ENCODE peak calls at places on chromosomes 11 and 22, in four cellular contexts. M, P, F and O are unnamed samples.

GRCh38 chr11:82234256-82234655 is 499.4 kb downstream of the FAM181B start:
- DNase-seq in P (no peak), M (no peak), F (no peak), O (no peak)

GRCh38 chr11:60938500-60938899 is 13.5 kb downstream of the SLC15A3 start:
- DNase-seq in M (no peak), P (no peak), F (no peak), O (no peak)

GRCh38 chr22:40209945-40210485 is 32.3 kb downstream of the TNRC6B start:
- DNase-seq in F (no peak), M (no peak), P (no peak), O (no peak)

GRCh38 chr11:125952559-125952958 is 6.7 kb downstream of the VSIG10L2 start:
- DNase-seq in M (no peak), F (no peak), P (no peak), O (no peak)

GRCh38 chr11:78414321-78415051 is 3.1 kb downstream of the GAB2 start:
- DNase-seq in M (no peak), F (peak; percentile 44), P (peak; percentile 65), O (peak; percentile 43)

GRCh38 chr22:38513063-38513462 is 7.0 kb upstream of the DDX17 start:
- DNase-seq in F (no peak), P (peak; percentile 63), M (peak; percentile 42), O (no peak)

GRCh38 chr11:13668957-13669521 is 571 bp downstream of the FAR1 start:
- DNase-seq in M (no peak), F (peak; percentile 44), P (peak; percentile 64), O (peak; percentile 7)

GRCh38 chr11:1565904-1566247 is 6.2 kb downstream of the DUSP8 start:
- DNase-seq in M (no peak), P (no peak), F (no peak), O (no peak)

GRCh38 chr11:75342966-75343870 is 8.2 kb downstream of the ARRB1 start:
- DNase-seq in F (peak; percentile 76), M (peak; percentile 95), P (peak; percentile 64), O (peak; percentile 65)

GRCh38 chr22:20391222-20391621 is 2.7 kb upstream of the ZNF74 start:
- DNase-seq in M (no peak), F (no peak), P (no peak), O (no peak)

GRCh38 chr11:15258433-15259350 is 144.0 kb downstream of the INSC start:
- DNase-seq in M (peak; percentile 62), P (peak; percentile 6), F (peak; percentile 38), O (peak; percentile 34)

DNA sequence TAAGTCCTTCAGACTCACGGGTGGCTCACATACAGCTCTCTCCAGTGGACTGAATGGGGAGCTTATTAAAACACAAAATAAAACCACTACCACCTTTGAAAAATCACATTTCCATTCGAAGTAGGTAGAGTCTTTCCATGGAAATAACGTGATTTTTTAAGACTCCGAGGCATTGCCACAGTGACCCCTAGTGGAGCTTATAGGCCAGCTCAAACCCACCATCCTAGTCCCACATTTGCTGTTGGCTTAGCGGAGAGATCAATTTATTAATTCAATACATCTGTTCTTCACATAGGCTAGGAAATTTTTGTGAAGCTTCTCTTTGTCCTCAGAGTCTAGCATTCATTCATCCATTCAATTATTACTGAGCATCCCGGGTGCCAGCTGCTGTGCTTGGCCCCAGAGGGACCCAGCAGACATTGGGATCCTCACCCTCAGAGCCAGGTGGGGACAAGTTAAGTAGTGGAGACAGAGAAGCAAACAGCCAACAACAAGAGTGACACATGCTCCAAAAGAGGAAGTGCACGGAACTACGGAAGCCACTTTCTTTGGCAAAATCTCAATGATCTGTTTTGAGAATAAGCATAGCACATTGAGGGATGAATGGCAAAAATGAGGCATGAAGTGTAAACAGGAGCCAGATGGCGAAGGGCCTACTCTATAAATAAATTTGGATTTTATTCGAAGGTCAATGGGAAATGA is 10.2 kb upstream of the P4HA3 start:
- DNase-seq in P (peak; percentile 59), M (peak; percentile 12), F (no peak), O (peak; percentile 65)
- TF ChIP-seq MAFK in P (no peak), M (no peak), F (no peak), O (no peak)

DNA sequence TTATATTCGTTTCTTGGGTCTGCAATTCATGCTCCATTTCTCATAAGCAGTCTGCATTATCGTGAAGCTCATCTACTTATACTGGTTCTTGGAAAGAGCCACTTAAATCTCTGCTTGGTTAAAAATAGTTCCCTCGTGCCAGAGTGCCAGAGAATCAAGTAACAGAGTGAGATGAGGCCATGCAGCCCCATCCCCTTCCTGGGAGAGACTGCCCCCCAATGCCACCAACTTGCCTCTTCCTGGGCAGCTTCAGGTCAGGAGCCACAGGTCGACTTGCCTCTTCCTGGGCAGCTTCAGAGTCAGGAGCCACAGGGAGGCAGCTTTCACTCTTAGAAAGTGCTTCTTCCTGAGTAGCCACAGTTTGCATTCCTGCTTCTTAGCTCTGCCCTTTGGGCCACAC is 223.9 kb upstream of the ZBED5 start:
- DNase-seq in P (no peak), F (no peak), M (no peak), O (no peak)
- TF ChIP-seq MAZ in P (no peak), F (no peak), M (no peak), O (no peak)

DNA sequence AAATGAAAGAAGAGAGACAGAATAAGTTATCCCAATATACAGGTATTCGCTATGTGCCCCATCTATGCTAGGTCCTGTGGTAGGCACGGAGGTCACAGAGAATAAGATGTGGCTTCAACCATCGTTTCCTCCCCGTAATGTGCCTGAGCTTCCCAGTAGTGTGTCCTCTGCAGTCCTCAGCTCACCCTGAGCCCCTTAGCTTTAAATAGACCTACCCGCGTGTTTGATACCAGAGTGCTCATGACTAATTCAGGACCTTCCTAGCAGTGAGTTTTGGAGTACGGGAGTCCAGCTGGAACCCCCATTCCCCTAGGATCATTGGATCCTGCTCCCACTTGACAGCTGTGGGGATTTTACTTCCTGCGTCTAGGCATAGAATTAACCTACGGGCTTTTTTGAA is 37.5 kb upstream of the SYN3 start:
- DNase-seq in F (no peak), P (no peak), M (no peak), O (no peak)
- H3K4me3 ChIP-seq in F (no peak overlapping the region), P (no peak overlapping the region), M (no peak overlapping the region), O (no peak overlapping the region)

GRCh38 chr22:47335460-47335859 is 573.0 kb downstream of the TBC1D22A start:
- DNase-seq in P (no peak), F (no peak), M (no peak), O (no peak)

GRCh38 chr22:47333625-47334024 is 571.2 kb downstream of the TBC1D22A start:
- DNase-seq in M (peak; percentile 9), P (no peak), F (no peak), O (peak; percentile 71)

GRCh38 chr22:47334596-47334995 is 572.1 kb downstream of the TBC1D22A start:
- DNase-seq in M (no peak), F (no peak), P (no peak), O (no peak)

GRCh38 chr22:47335958-47336357 is 573.5 kb downstream of the TBC1D22A start:
- DNase-seq in P (no peak), F (no peak), M (no peak), O (no peak)

GRCh38 chr22:47337161-47337621 is 574.7 kb downstream of the TBC1D22A start:
- DNase-seq in F (peak; percentile 73), M (peak; percentile 39), P (peak; percentile 4), O (peak; percentile 87)
- TF ChIP-seq MAFK in F (no peak), M (no peak), P (no peak), O (no peak)

DNA sequence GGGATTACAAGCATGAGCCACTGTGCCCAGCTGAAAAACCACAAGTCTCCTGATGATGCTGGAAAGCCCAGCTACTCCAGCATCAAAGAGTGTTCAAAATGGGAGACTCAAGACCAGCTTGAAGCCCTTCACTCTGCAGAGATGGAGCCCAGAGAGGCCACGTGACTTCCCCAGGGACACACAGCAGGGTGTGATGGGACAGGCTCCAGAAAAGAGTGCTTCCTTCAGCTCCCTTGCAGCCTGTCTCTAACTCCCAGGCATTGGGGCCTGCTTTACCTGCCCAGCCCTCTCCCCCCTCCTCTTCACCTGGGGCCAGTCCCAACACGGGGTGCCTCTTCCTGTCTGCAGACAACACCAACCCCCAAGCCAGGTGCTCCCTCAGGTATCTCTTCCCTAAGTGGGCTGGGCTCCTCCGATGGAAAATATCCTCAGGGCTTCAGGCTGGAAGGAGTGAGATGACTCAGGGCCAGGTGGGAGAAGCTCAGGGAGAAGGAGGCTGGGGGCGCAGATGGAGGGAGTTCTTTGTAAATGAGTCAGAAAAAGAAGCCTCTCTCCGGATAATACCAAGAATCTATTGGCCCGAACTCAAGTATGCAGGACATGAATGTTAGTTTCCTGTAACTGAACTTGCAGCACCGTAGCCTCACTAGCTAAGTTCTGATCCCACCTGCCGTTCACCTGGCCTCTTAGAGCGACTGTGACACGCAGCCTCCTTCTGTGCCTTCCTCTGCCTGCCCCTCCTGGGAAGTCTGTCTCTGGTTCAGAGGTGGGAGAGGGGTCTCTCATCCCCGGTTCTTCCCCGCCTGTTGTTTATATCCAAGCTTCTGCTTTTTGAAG is 326.6 kb downstream of the MN1 start:
- DNase-seq in F (peak; percentile 65), P (no peak), M (no peak), O (peak; percentile 94)
- TF ChIP-seq MAZ in F (peak; percentile 14), P (no peak), M (no peak), O (peak; percentile 100)

DNA sequence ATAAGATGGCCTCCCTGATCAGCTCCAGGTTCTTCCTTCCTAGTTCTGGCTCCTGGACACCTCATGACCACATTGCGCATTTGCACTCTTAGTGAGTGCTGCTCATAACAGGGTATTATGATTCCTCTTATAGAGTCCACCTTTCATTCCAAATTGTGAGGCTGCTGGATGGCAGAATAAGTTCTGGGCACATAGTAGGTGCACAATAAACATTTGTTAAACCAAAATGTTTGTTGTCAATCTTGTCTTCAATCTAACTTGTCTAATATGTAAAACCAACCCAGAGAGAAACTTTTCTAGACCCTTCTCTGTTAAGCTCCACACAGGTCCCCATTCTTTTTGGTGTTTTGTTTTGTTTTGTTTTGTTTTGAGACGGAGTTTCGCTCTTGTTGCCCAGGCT is 22.6 kb upstream of the ZBTB16 start:
- DNase-seq in P (no peak), F (no peak), M (no peak), O (no peak)
- H3K4me3 ChIP-seq in P (no peak overlapping the region), F (no peak overlapping the region), M (no peak overlapping the region), O (no peak overlapping the region)

GRCh38 chr11:117230286-117230961 is 1.4 kb downstream of the PCSK7 start:
- DNase-seq in F (no peak), P (no peak), M (no peak), O (peak; percentile 51)
- TF ChIP-seq MAFK in F (no peak), P (no peak), M (peak; percentile 44), O (peak; percentile 49)

DNA sequence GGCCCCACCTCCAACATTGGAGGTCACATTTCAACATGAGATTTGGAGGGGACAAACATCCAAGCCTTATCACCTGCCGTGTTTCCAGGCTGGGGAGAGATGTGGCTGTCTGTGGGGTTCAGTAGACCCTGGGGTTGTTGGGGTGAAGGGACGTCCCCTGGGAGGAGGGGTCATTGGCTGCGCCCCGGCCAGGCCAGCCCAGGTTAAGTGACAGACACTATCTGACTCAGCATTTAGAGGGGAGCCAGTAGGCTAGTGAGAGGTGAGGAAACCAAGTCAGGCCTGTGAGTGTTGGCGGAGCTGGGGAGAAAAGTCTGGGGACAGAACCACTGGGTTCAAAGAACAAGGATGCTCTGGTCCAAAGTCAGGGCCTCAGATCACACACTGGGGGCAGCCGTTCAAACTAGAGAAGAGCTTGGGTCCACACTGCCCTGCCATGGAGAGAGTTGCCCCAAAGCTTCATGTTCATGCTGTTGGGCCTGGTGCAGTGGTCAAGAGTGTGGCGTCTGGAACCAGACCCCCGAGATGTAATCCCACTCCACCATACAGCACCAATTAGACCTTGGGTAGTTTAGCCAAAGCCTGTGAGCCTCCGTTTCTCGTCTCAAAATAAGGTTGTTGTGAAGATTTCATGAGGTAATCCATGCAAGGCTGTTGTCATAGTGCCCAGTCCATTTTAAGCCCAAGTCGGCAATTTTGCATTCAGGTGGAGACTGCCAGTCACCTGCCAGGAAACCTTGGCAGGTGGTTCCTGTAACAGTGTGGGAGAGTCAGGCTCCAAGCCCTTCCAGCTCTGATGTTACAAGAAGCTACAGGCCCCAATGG is 1289.6 kb downstream of the TBC1D22A start:
- DNase-seq in M (no peak), F (no peak), P (no peak), O (no peak)
- TF ChIP-seq MAZ in M (no peak), F (no peak), P (no peak), O (no peak)